ENCODE peak calls at places on chromosome 20, in seven cellular contexts. R is WERI-Rb-1; M is neural crest cell; E is stimulated activated CD4-positive, alpha-beta T cell treated with anti-CD3 and anti-CD28 coated beads, TNF-alpha, amount 100 ng/mL, for 4 hours; X is cardiac fibroblast; T is T-helper 1 cell; K is anterior cingulate cortex. U is an unnamed sample.

GRCh38 chr20:12535316-12535715 is 473.5 kb upstream of the SPTLC3 start:
- DNase-seq in R (peak; percentile 58), M (no peak), E (no peak), X (no peak), T (no peak), K (no peak), U (no peak)

GRCh38 chr20:54469952-54470351 is 5.4 kb upstream of the DOK5 start:
- DNase-seq in R (no peak), M (no peak), E (no peak), X (no peak), T (no peak), K (no peak), U (no peak)

GRCh38 chr20:40489886-40490285 is 199.2 kb downstream of the MAFB start:
- DNase-seq in R (no peak), M (no peak), E (no peak), X (peak; percentile 74), T (no peak), K (no peak), U (no peak)

GRCh38 chr20:37071481-37071911 is 24.3 kb downstream of the RBL1 start:
- DNase-seq in R (no peak), M (no peak), E (no peak), X (peak; percentile 28), T (no peak), K (no peak), U (peak; percentile 87)

GRCh38 chr20:62622877-62623487 is 19.3 kb upstream of the SLCO4A1 start:
- DNase-seq in R (no peak), M (no peak), E (no peak), X (no peak), T (no peak), K (no peak), U (no peak)

GRCh38 chr20:51221791-51222408 is 199.0 kb upstream of the KCNG1 start:
- DNase-seq in R (no peak), M (no peak), E (no peak), X (peak; percentile 83), T (no peak), K (no peak), U (peak; percentile 42)

GRCh38 chr20:17614812-17615644 is 45.2 kb downstream of the DSTN start:
- DNase-seq in R (no peak), M (no peak), E (no peak), X (no peak), T (no peak), K (no peak), U (no peak)

GRCh38 chr20:38645980-38646858 is 44.6 kb downstream of the ARHGAP40 start:
- DNase-seq in R (peak; percentile 78), M (peak; percentile 84), E (peak; percentile 87), X (peak; percentile 66), T (peak; percentile 84), K (peak; percentile 40), U (peak; percentile 65)

GRCh38 chr20:22791877-22792525 is 207.6 kb upstream of the FOXA2 start:
- DNase-seq in R (no peak), M (no peak), E (no peak), X (peak; percentile 6), T (no peak), K (no peak), U (no peak)

GRCh38 chr20:1275919-1276318 is 9.8 kb downstream of the SNPH start:
- DNase-seq in R (no peak), M (no peak), E (no peak), X (no peak), T (no peak), K (no peak), U (no peak)

U was measured in MG63.